ENCODE peak calls at places on chromosomes 4 and X, in nine cellular contexts. H, D, U, L, X, Q, T, K and G are unnamed samples.

GRCh38 chr4:184848510-184848909 is 22.7 kb upstream of the ACSL1 start:
- DNase-seq in H (no peak), D (no peak), U (no peak), L (no peak), X (no peak), Q (no peak), T (no peak), K (no peak), G (no peak)

GRCh38 chr4:112910109-112910736 is 139.2 kb upstream of the ANK2 start:
- DNase-seq in H (no peak), D (no peak), U (no peak), L (no peak), X (peak; percentile 11), Q (peak; percentile 71), T (no peak), K (no peak), G (no peak)

GRCh38 chrX:17944833-17945497 is 83.9 kb upstream of the RAI2 start:
- DNase-seq in H (no peak), D (no peak), U (no peak), L (peak; percentile 14), X (peak; percentile 38), Q (peak; percentile 3), T (no peak), K (no peak), G (peak; percentile 11)

GRCh38 chr4:150982557-150983233 is 32.4 kb downstream of the LRBA start:
- DNase-seq in H (no peak), D (no peak), U (no peak), L (no peak), X (no peak), Q (no peak), T (no peak), K (no peak), G (no peak)

GRCh38 chrX:50432760-50433377 is 37.8 kb downstream of the DGKK start:
- DNase-seq in H (no peak), D (no peak), U (no peak), L (no peak), X (peak; percentile 67), Q (no peak), T (no peak), K (no peak), G (no peak)

GRCh38 chrX:18617351-18617750 is 54.6 kb downstream of the RS1 start:
- DNase-seq in H (no peak), D (peak; percentile 63), U (no peak), L (no peak), X (peak; percentile 6), Q (peak; percentile 56), T (no peak), K (peak; percentile 77), G (no peak)

GRCh38 chr4:1327526-1328266 is 19.3 kb upstream of the UVSSA start:
- DNase-seq in H (no peak), D (no peak), U (no peak), L (no peak), X (no peak), Q (no peak), T (no peak), K (no peak), G (no peak)

GRCh38 chrX:110086916-110087484 is 84.1 kb downstream of the TMEM164 start:
- DNase-seq in H (no peak), D (peak; percentile 68), U (no peak), L (no peak), X (peak; percentile 7), Q (peak; percentile 93), T (no peak), K (peak; percentile 88), G (no peak)

GRCh38 chr4:99404595-99405287 is 30.4 kb downstream of the ADH7 start:
- DNase-seq in H (no peak), D (peak; percentile 72), U (no peak), L (no peak), X (no peak), Q (peak; percentile 96), T (no peak), K (peak; percentile 92), G (peak; percentile 41)

GRCh38 chr4:180641495-180641894 is 1601.7 kb upstream of the TENM3 start:
- DNase-seq in H (no peak), D (no peak), U (no peak), L (no peak), X (no peak), Q (no peak), T (no peak), K (no peak), G (no peak)

GRCh38 chr4:77500801-77501200 is 104.8 kb upstream of the CXCL13 start:
- DNase-seq in H (no peak), D (no peak), U (no peak), L (no peak), X (no peak), Q (no peak), T (no peak), K (no peak), G (no peak)

GRCh38 chr4:141002323-141002805 is 130.9 kb downstream of the RNF150 start:
- DNase-seq in H (no peak), D (no peak), U (no peak), L (no peak), X (no peak), Q (peak; percentile 66), T (no peak), K (no peak), G (no peak)

GRCh38 chr4:127747883-127748282 is 17.7 kb downstream of the SLC25A31 start:
- DNase-seq in H (no peak), D (no peak), U (no peak), L (no peak), X (no peak), Q (no peak), T (no peak), K (no peak), G (no peak)

GRCh38 chrX:35380808-35381700 is 417.1 kb upstream of the MAGEB16 start:
- DNase-seq in H (no peak), D (peak; percentile 8), U (no peak), L (no peak), X (peak; percentile 36), Q (peak; percentile 26), T (no peak), K (peak; percentile 42), G (peak; percentile 11)

GRCh38 chrX:40097101-40097491 is 662 bp downstream of the BCOR start:
- DNase-seq in H (no peak), D (no peak), U (no peak), L (peak; percentile 34), X (no peak), Q (no peak), T (no peak), K (no peak), G (no peak)

GRCh38 chrX:40098264-40099045 is 697 bp upstream of the BCOR start:
- DNase-seq in H (no peak), D (no peak), U (no peak), L (peak; percentile 60), X (peak; percentile 85), Q (peak; percentile 56), T (peak; percentile 42), K (peak; percentile 47), G (peak; percentile 61)

GRCh38 chrX:40099046-40099968 is 1.5 kb upstream of the BCOR start:
- DNase-seq in H (no peak), D (no peak), U (no peak), L (peak; percentile 57), X (peak; percentile 59), Q (no peak), T (peak; percentile 33), K (no peak), G (peak; percentile 64)

GRCh38 chrX:40096395-40097091 is 1.2 kb downstream of the BCOR start:
- DNase-seq in H (no peak), D (no peak), U (no peak), L (peak; percentile 70), X (peak; percentile 61), Q (peak; percentile 58), T (peak; percentile 51), K (peak; percentile 41), G (peak; percentile 54)

GRCh38 chrX:40097492-40098263 is at the start of gene BCOR:
- DNase-seq in H (no peak), D (no peak), U (no peak), L (peak; percentile 76), X (peak; percentile 81), Q (peak; percentile 48), T (peak; percentile 73), K (peak; percentile 63), G (peak; percentile 66)
- TF ChIP-seq CTCF in H (no peak), D (no peak), U (no peak), L (no peak), X (peak; percentile 9), Q (no peak), T (peak; percentile 19), K (no peak), G (no peak)

GRCh38 chr4:120771907-120772306 is 150.6 kb downstream of the PRDM5 start:
- DNase-seq in H (no peak), D (no peak), U (no peak), L (no peak), X (no peak), Q (no peak), T (no peak), K (no peak), G (no peak)
- TF ChIP-seq CTCF in H (no peak), D (no peak), U (no peak), L (no peak), X (peak; percentile 30), Q (no peak), T (no peak), K (peak; percentile 8), G (no peak)

DNA sequence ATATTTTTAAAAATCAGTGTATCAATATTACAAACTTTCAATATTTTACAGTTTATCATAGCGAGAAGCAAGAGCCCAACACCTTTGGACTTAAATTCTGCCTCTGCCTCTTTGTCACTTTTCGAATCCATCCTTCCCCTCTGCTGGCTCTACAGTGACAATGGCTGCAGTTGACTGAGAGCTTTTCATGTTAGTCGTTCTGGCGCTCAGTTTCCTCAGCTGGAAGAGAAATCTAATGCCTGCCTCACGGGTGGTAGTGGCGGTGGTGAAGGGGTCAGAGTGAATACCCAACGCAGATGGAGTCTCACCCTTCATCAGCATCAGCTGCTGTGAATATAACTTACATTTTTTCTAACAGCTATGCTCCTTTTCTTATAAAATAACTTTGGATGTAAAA is 144.8 kb downstream of the NWD2 start:
- DNase-seq in H (no peak), D (no peak), U (no peak), L (no peak), X (peak; percentile 28), Q (no peak), T (no peak), K (no peak), G (no peak)
- TF ChIP-seq CTCF in H (no peak), D (no peak), U (no peak), L (no peak), X (no peak), Q (no peak), T (no peak), K (no peak), G (no peak)

GRCh38 chr4:14596904-14597303 is 405.4 kb upstream of the CPEB2 start:
- DNase-seq in H (no peak), D (no peak), U (no peak), L (no peak), X (peak; percentile 16), Q (no peak), T (no peak), K (peak; percentile 56), G (no peak)
- TF ChIP-seq CTCF in H (no peak), D (no peak), U (no peak), L (no peak), X (peak; percentile 38), Q (peak; percentile 30), T (peak; percentile 21), K (peak; percentile 44), G (no peak)

GRCh38 chr4:80322716-80323115 is 12.8 kb upstream of the CFAP299 start:
- DNase-seq in H (no peak), D (peak; percentile 59), U (no peak), L (no peak), X (no peak), Q (peak; percentile 66), T (no peak), K (peak; percentile 62), G (no peak)
- TF ChIP-seq CTCF in H (no peak), D (no peak), U (no peak), L (no peak), X (no peak), Q (peak; percentile 59), T (peak; percentile 16), K (peak; percentile 63), G (no peak)